ENCODE peak calls at places on chromosomes 11 and 22, in seven cellular contexts. U is AG10803, B is fibroblast of mammary gland, N is neural progenitor cell, X is foreskin fibroblast, P is mesothelial cell of epicardium, J is PC-3. K is an unnamed sample.

GRCh38 chr11:47254381-47254780 is 3.4 kb upstream of the NR1H3 start:
- DNase-seq in P (no peak), J (no peak), X (peak; percentile 27), U (no peak), N (no peak), B (peak; percentile 48), K (no peak)

GRCh38 chr11:68181719-68182451 is 31.2 kb downstream of the KMT5B start:
- DNase-seq in U (peak; percentile 18), N (no peak), P (no peak), J (peak; percentile 5), X (no peak), B (no peak), K (no peak)

GRCh38 chr22:19179472-19180048 is 1.0 kb upstream of the SLC25A1 start:
- DNase-seq in P (no peak), J (peak; percentile 69), U (peak; percentile 85), X (peak; percentile 84), N (peak; percentile 90), B (peak; percentile 85), K (no peak)

GRCh38 chr11:72821221-72821919 is 7.2 kb downstream of the ATG16L2 start:
- DNase-seq in U (no peak), X (no peak), N (no peak), J (no peak), P (no peak), B (no peak), K (no peak)

GRCh38 chr11:128715691-128716153 is 21.9 kb downstream of the FLI1 start:
- DNase-seq in B (peak; percentile 14), J (peak; percentile 25), P (no peak), U (peak; percentile 66), N (peak; percentile 14), X (peak; percentile 42), K (no peak)

GRCh38 chr22:27990879-27991278 is 71.8 kb upstream of the PITPNB start:
- DNase-seq in N (peak; percentile 84), X (no peak), U (peak; percentile 33), P (no peak), B (peak; percentile 52), J (peak; percentile 6), K (no peak)

GRCh38 chr22:45626198-45626651 is 45.4 kb upstream of the ATXN10 start:
- DNase-seq in B (no peak), J (peak; percentile 94), U (no peak), X (no peak), P (no peak), N (no peak), K (no peak)

GRCh38 chr22:37746366-37747089 is 49.7 kb downstream of the TRIOBP start:
- DNase-seq in P (no peak), B (no peak), N (peak; percentile 36), X (no peak), J (no peak), U (no peak), K (no peak)

GRCh38 chr11:44590769-44591168 is 25.3 kb downstream of the CD82 start:
- DNase-seq in N (no peak), X (no peak), U (no peak), B (no peak), J (no peak), P (no peak), K (no peak)

GRCh38 chr11:92811341-92811740 is 158.1 kb upstream of the MTNR1B start:
- DNase-seq in U (peak; percentile 12), X (no peak), B (no peak), P (no peak), J (no peak), N (no peak), K (no peak)

GRCh38 chr11:6022954-6023353 is 7.6 kb downstream of the OR56A1 start:
- DNase-seq in N (peak; percentile 76), P (no peak), J (peak; percentile 59), U (peak; percentile 50), B (peak; percentile 50), X (no peak), K (no peak)

GRCh38 chr11:16012125-16012751 is 344.1 kb downstream of the SOX6 start:
- DNase-seq in J (no peak), X (no peak), B (no peak), N (no peak), U (no peak), P (no peak), K (no peak)

GRCh38 chr22:42933783-42934144 is 76.7 kb upstream of the ARFGAP3 start:
- DNase-seq in B (peak; percentile 94), J (peak; percentile 80), X (peak; percentile 72), N (no peak), P (no peak), U (peak; percentile 97), K (no peak)

GRCh38 chr11:77522215-77522614 is 48.3 kb upstream of the PAK1 start:
- DNase-seq in U (peak; percentile 33), P (no peak), J (peak; percentile 36), X (no peak), B (peak; percentile 15), N (no peak), K (no peak)

GRCh38 chr11:134385774-134386565 is 26.1 kb downstream of the B3GAT1 start:
- DNase-seq in N (no peak), J (peak; percentile 23), X (no peak), P (no peak), U (no peak), B (no peak), K (no peak)

GRCh38 chr11:47659273-47659672 is 16.9 kb upstream of the MTCH2 start:
- DNase-seq in P (no peak), J (no peak), N (no peak), U (no peak), X (no peak), B (no peak), K (no peak)

GRCh38 chr11:44823006-44823405 is 96.2 kb downstream of the TSPAN18 start:
- DNase-seq in N (peak; percentile 76), X (no peak), P (no peak), J (no peak), U (no peak), B (peak; percentile 4), K (no peak)

DNA sequence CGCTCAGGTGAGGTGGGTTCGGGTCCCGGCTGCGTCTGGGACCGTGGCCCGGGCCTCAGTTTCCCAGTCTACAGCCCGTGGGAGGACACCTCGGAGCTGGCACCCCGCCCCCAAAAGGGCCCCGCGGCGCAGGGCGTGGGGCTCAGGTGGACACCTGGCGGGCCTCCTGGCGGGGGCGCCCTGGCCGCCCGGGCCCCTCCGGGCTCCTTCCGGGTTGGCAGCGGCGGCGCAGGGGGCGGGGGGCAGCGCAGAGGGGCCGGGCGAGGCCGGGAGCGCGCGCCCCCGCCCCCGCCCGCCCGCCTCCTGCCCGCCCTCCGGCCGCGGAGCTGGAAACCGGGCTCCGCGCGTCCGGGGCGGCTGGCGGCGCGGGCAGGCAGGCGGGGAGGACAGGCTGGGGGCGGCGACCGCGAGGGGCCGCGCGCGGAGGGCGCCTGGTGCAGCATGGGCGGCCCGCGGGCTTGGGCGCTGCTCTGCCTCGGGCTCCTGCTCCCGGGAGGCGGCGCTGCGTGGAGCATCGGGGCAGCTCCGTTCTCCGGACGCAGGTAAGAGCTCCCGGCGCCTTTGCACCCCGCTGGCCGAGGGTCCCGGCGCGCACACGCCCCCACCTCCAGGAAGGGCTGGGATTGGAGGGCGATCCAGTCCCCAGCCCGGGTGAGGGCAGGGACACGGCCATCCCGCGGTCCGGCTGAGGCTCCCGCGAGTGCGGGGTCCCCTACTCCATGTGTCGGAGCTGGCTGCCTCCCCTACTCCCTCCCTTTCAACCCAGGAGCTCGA is at the start of gene EMID1:
- DNase-seq in N (peak; percentile 79), X (peak; percentile 21), U (no peak), P (peak; percentile 58), B (peak; percentile 4), J (peak; percentile 12), K (no peak)
- TF ChIP-seq CTCF in N (peak; percentile 20), X (no peak), U (peak; percentile 11), P (no peak), B (no peak), J (no peak), K (no peak)

DNA sequence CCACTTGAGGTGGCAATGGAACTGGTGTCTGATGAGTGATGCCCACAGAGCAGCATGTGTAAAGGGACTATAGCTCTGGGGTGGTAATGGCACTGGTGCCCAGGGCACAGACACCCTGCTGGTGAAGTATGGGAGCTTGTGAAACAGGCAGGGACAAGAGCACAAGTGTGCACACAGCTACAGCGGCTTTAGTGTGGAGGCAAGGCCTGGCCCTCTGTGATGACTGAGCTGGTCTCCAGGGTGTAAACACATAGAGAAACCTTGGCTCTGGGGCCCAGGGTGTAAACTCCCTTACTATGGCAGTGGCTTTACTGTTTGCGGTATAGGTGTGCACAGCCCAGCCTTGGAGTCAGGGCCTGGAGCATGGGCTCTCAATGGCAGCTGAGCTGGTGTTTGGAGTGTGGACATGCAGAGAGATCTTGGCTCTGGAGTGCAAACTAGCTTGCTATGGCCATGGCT is 46.3 kb downstream of the BIRC2 start:
- DNase-seq in U (no peak), N (no peak), B (no peak), X (no peak), P (no peak), J (no peak), K (no peak)
- TF ChIP-seq CTCF in U (no peak), N (no peak), B (no peak), X (no peak), P (no peak), J (no peak), K (no peak)

GRCh38 chr11:65854161-65854592 is 3.8 kb downstream of the CFL1 start:
- DNase-seq in N (peak; percentile 1), U (no peak), B (no peak), P (no peak), X (no peak), J (no peak), K (no peak)

GRCh38 chr11:65851811-65852507 is 6.0 kb downstream of the CFL1 start:
- DNase-seq in B (no peak), J (no peak), U (no peak), N (no peak), X (no peak), P (no peak), K (no peak)

GRCh38 chr11:65852508-65853248 is 5.3 kb downstream of the CFL1 start:
- DNase-seq in J (no peak), X (no peak), B (no peak), N (peak; percentile 1), U (no peak), P (no peak), K (no peak)

GRCh38 chr11:65854871-65855837 is 2.8 kb downstream of the CFL1 start:
- DNase-seq in N (no peak), P (no peak), U (no peak), B (no peak), J (no peak), X (no peak), K (no peak)

GRCh38 chr11:65853249-65853979 is 4.6 kb downstream of the CFL1 start:
- DNase-seq in U (no peak), P (no peak), J (no peak), X (no peak), B (no peak), N (peak; percentile 28), K (no peak)
- TF ChIP-seq CTCF in U (no peak), P (no peak), J (peak; percentile 48), X (no peak), B (no peak), N (peak; percentile 20), K (no peak)

GRCh38 chr22:38860291-38861169 is 11.5 kb downstream of the CBX6 start:
- DNase-seq in B (no peak), X (no peak), J (no peak), P (no peak), U (no peak), N (peak; percentile 30), K (no peak)

GRCh38 chr22:38859581-38860290 is 12.3 kb downstream of the CBX6 start:
- DNase-seq in X (no peak), B (no peak), N (no peak), U (no peak), P (no peak), J (no peak), K (no peak)

GRCh38 chr22:38862375-38863329 is 9.4 kb downstream of the CBX6 start:
- DNase-seq in J (no peak), B (peak; percentile 37), N (peak; percentile 39), U (no peak), P (no peak), X (no peak), K (no peak)

GRCh38 chr22:38861927-38862326 is 10.1 kb downstream of the CBX6 start:
- DNase-seq in U (no peak), B (no peak), N (no peak), J (no peak), X (no peak), P (no peak), K (no peak)

GRCh38 chr22:38861170-38861874 is 10.7 kb downstream of the CBX6 start:
- DNase-seq in X (peak; percentile 28), N (no peak), U (no peak), B (peak; percentile 25), J (no peak), P (no peak), K (no peak)
- TF ChIP-seq CTCF in X (peak; percentile 15), N (peak; percentile 20), U (peak; percentile 29), B (peak; percentile 31), J (peak; percentile 8), P (no peak), K (no peak)